ENCODE peak calls at places on chromosomes 4 and X, in six cellular contexts. Q is mesendoderm, H is mesenchymal stem cell, E is H1, G is IMR-90, M is neuronal stem cell. B is an unnamed sample. For H3K36me3, the result is how much of the 10 kb centered on the place peaks cover.

GRCh38 chr4:133969202-133969873 is 232.3 kb downstream of the PABPC4L start:
- DNase-seq in M (no peak), E (no peak), H (peak), Q (peak), G (peak), B (no peak)

GRCh38 chr4:77734928-77735327 is 84.2 kb downstream of the CNOT6L start:
- DNase-seq in Q (peak), G (peak), M (no peak), H (peak), E (no peak), B (peak)

GRCh38 chrX:68018248-68019203 is 414.8 kb downstream of the OPHN1 start:
- DNase-seq in Q (peak), M (peak), G (peak), H (peak), E (peak), B (peak)

GRCh38 chrX:43165343-43165920 is 387.5 kb upstream of the PPP1R2C start:
- DNase-seq in E (no peak), M (no peak), H (no peak), Q (no peak), G (no peak), B (no peak)

GRCh38 chr4:41448935-41449334 is 89.0 kb upstream of the LIMCH1 start:
- DNase-seq in Q (no peak), H (peak), E (no peak), M (no peak), G (no peak), B (peak)

GRCh38 chr4:113327513-113327912 is 278.1 kb downstream of the ANK2 start:
- DNase-seq in Q (no peak), M (no peak), E (no peak), H (peak), G (peak), B (peak)

GRCh38 chrX:19964017-19964710 is 26.7 kb downstream of the BCLAF3 start:
- DNase-seq in Q (no peak), H (no peak), M (no peak), G (no peak), E (no peak), B (no peak)

GRCh38 chr4:124433500-124433899 is 279.0 kb downstream of the ANKRD50 start:
- DNase-seq in H (peak), G (no peak), M (no peak), E (no peak), Q (no peak), B (no peak)

GRCh38 chr4:141913928-141914327 is 277.5 kb downstream of the IL15 start:
- DNase-seq in G (peak), E (no peak), M (no peak), Q (no peak), H (no peak), B (no peak)

GRCh38 chr4:145938618-145939177 is at the start of gene ZNF827:
- DNase-seq in H (peak), G (peak), M (peak), E (peak), Q (peak), B (peak)

GRCh38 chr4:105896461-105896939 is 1.2 kb downstream of the NPNT start:
- DNase-seq in M (no peak), E (no peak), G (no peak), Q (no peak), H (no peak), B (no peak)

GRCh38 chr4:20192754-20193521 is 58.8 kb upstream of the SLIT2 start:
- DNase-seq in M (no peak), E (no peak), H (no peak), G (peak), Q (no peak), B (no peak)

GRCh38 chrX:10280061-10280460 is 123.3 kb downstream of the CLCN4 start:
- DNase-seq in G (no peak), M (no peak), H (no peak), E (no peak), Q (no peak), B (no peak)

GRCh38 chr4:53654300-53654758 is 63.0 kb upstream of the LNX1 start:
- DNase-seq in G (peak), H (no peak), Q (no peak), M (no peak), E (no peak), B (no peak)

GRCh38 chr4:139900964-139901376 is 235.4 kb downstream of the MGST2 start:
- DNase-seq in G (peak), Q (peak), H (no peak), M (no peak), E (no peak), B (no peak)

GRCh38 chrX:20527458-20528099 is 260.9 kb upstream of the RPS6KA3 start:
- DNase-seq in M (no peak), H (peak), Q (no peak), G (peak), E (no peak), B (no peak)

GRCh38 chr4:92307156-92307555 is 3.4 kb downstream of the GRID2 start:
- DNase-seq in E (no peak), G (no peak), M (no peak), Q (no peak), H (no peak), B (no peak)

GRCh38 chr4:153341575-153342090 is 2.9 kb upstream of the MND1 start:
- DNase-seq in E (no peak), G (peak), H (peak), Q (peak), M (no peak), B (no peak)

GRCh38 chr4:726816-727215 is 21.2 kb downstream of the PCGF3 start:
- DNase-seq in E (no peak), Q (no peak), G (no peak), H (no peak), M (no peak), B (no peak)

GRCh38 chrX:153900806-153901752 is 3.4 kb upstream of the AVPR2 start:
- DNase-seq in M (no peak), E (no peak), G (peak), Q (peak), H (peak), B (peak)

GRCh38 chr4:148649669-148650331 is 207.6 kb upstream of the NR3C2 start:
- DNase-seq in H (no peak), Q (peak), M (no peak), E (no peak), G (peak), B (peak)

GRCh38 chrX:47807548-47807947 is 29.2 kb upstream of the ZNF81 start:
- DNase-seq in G (no peak), Q (peak), H (no peak), M (no peak), E (peak), B (no peak)

GRCh38 chr4:150173854-150174398 is 95.7 kb downstream of the DCLK2 start:
- DNase-seq in H (no peak), E (no peak), Q (no peak), G (no peak), M (no peak), B (no peak)

GRCh38 chr4:132614682-132615081 is 534.4 kb upstream of the PCDH10 start:
- DNase-seq in E (no peak), M (no peak), H (peak), Q (no peak), G (peak), B (no peak)

GRCh38 chrX:47158131-47158530 is 13.1 kb downstream of the RBM10 start:
- DNase-seq in M (no peak), E (peak), G (no peak), Q (no peak), H (no peak), B (no peak)

GRCh38 chr4:38004062-38004461 is 43.9 kb downstream of the PTTG2 start:
- DNase-seq in G (peak), Q (peak), E (no peak), M (no peak), H (peak), B (no peak)

GRCh38 chr4:23889814-23890269 is at the start of gene PPARGC1A:
- DNase-seq in E (no peak), Q (peak), H (peak), M (peak), G (peak), B (no peak)

GRCh38 chr4:103099691-103100392 is at the start of gene BDH2:
- DNase-seq in Q (peak), E (no peak), H (peak), M (peak), G (peak), B (peak)

GRCh38 chr4:147515220-147515936 is 34.5 kb downstream of the EDNRA start:
- DNase-seq in H (no peak), G (no peak), Q (no peak), E (no peak), M (no peak), B (no peak)

GRCh38 chrX:119636419-119636818 is 30.2 kb upstream of the NKRF start:
- DNase-seq in H (no peak), M (no peak), E (no peak), Q (no peak), G (no peak), B (no peak)

GRCh38 chr4:176587920-176588319 is 204.8 kb downstream of the VEGFC start:
- DNase-seq in M (no peak), E (no peak), H (peak), G (peak), Q (no peak), B (no peak)

GRCh38 chr4:7343950-7344349 is 90.8 kb downstream of the PSAPL1 start:
- DNase-seq in G (no peak), E (no peak), M (no peak), Q (no peak), H (no peak), B (no peak)

GRCh38 chrX:135632353-135632752 is 81.1 kb upstream of the CT45A1 start:
- DNase-seq in M (no peak), G (no peak), E (no peak), Q (no peak), H (no peak), B (peak)

GRCh38 chrX:25006586-25007058 is 9.1 kb downstream of the ARX start:
- DNase-seq in Q (no peak), E (no peak), M (no peak), H (no peak), G (no peak), B (no peak)

DNA sequence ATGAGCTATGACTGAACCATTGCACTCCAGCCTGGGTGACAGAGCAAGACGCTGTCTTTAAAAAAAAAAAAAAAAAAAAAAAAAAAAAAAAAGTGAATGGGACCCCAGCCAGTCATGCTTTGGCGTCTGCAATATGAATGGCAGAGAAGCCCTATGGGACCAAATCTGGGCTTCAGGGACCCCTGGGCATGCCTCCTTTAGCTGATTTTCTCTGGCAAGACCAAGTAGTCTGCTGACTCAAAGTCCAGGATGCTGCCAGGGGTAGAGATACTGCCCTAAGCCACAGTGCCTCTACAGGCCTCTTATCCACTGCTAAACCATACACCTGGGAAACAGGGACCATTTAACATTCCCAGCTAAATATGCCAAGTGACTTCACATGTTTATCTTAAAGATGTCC is 6.0 kb downstream of the RPS4X start:
- DNase-seq in G (no peak), M (no peak), E (no peak), H (no peak), Q (no peak), B (no peak)
- H3K36me3 ChIP-seq in G (half or more), M (under half), E (under half), H (under half), Q (under half), B (half or more)

GRCh38 chr4:4225915-4226605 is 669 bp downstream of the OTOP1 start:
- DNase-seq in E (peak), Q (no peak), M (no peak), G (peak), H (peak), B (no peak)

GRCh38 chr4:4228356-4228668 is 1.6 kb upstream of the OTOP1 start:
- DNase-seq in H (no peak), M (no peak), E (no peak), Q (no peak), G (no peak), B (no peak)

GRCh38 chr4:4233610-4234009 is 6.9 kb upstream of the OTOP1 start:
- DNase-seq in Q (no peak), M (no peak), E (no peak), H (no peak), G (no peak), B (no peak)

GRCh38 chr4:4226606-4227438 is at the start of gene OTOP1:
- DNase-seq in H (no peak), G (no peak), E (no peak), M (no peak), Q (no peak), B (no peak)

GRCh38 chr4:4227510-4228355 is 1.0 kb upstream of the OTOP1 start:
- DNase-seq in E (peak), H (no peak), Q (no peak), M (no peak), G (no peak), B (no peak)
- H3K4me3 ChIP-seq in E (peak), H (no peak), Q (no peak), M (no peak), G (no peak), B (no peak)

DNA sequence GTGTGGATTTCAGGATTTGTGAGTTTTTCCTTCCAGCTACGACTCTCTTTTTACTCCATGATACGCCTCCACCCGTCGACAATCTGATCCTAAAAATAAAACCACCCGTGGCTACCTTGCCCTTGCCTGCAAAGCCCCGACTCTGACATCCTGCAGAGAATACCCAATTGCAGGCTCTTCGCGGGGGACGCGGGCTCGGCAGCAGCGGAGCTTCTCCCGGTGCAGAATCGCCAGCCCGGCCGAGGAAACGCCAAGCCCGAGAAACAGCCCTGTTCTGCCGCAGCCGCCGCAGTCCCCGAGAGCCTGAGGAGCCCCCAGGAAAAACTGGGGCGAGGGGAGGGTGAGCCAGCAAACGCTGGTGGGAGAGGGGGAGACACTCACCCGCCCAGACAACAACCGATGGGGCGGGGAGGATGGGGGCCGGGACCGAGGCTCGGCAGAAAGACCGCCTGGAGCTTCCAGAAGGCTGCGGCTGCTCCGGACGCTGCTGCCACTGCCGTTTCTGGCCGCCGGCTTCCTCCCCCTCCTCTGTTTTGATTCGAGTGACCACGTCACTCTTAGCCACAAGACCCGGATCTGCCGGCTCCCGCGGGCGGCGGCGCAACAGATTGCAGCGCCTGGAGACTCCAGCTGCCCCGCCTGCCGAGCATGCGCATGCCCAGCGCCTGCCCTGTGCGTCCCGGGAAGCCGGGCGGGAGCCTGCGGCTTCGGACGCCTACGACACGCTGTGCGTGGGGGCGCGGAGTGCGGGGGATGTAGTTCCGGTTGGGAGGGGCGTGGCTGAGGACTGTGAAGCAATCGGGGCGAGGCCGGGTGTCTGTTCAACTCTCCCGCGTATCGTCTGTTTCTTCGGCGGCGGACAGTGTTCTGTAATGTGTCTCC is at the start of gene SMIM14:
- DNase-seq in M (peak), Q (peak), H (peak), E (peak), G (peak), B (peak)
- H3K4ac ChIP-seq in M (peak), Q (peak), H (peak), E (peak), G (peak), B (peak)

DNA sequence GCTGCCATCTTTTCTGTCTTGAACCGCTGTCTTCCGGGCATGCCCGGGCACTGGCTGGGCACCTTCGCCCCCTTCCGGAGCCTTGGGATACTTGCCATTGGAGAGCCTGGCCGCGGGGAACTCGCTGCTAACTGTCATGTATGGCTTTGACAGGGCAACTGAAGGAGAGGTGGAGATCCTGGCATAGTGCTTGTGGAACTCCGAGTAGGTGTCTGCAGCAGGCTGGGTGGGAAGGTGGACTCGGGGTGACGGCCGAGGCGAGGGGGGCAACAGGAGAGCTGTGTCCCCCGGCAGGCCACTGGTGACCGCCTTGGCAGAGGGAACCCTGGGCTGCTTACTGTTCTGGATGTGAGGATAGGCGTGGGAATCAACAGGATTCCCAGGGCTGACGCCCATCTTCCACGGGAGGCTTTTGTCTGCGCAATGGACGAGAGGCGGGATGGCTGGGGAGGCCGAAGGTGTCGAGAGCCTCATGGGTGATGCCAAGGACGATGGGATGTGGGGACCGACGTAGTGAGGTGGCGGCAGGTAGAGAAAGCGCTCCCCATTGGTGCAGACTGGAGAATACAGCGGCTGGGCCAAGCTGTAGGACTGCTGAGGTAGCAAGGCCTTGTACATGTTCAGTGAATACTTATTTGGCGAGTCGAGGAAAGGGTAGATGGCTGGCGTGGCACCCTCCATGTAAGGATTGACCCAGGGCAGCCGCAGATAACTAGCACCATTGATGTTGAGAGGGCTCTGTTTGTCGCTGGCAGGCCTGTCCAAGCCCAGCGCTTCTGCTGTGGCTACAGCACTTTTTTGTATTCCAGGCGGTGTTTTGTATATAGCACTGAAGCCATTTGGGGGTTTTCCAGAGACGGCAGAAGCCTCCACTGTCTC is 23.4 kb downstream of the BCOR start:
- DNase-seq in Q (no peak), M (no peak), H (no peak), E (no peak), G (no peak), B (no peak)
- H3K36me3 ChIP-seq in Q (under half), M (under half), H (half or more), E (under half), G (under half), B (under half)

DNA sequence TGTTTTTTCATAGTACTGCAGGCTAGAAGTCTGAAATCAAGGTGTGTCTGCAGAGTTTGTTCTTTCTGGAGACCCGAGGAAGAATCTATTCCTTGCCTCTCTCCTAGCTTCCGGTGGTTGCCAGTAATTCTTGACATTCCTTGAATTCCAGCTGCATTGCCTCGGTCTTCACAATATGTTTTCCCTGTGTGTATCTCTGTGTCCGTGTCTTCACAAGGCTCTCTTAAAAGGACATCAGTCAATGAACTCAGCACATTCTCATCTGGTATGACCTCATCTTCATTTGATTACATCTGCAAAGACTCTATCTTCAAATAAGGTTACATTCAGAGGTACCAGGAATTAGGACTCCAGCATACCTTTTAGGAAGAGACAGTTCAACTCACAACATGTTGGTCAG is 163.4 kb downstream of the BANK1 start:
- DNase-seq in E (no peak), H (peak), G (peak), Q (peak), M (peak), B (peak)
- H3K4me3 ChIP-seq in E (no peak), H (no peak), G (no peak), Q (no peak), M (no peak), B (no peak)

GRCh38 chrX:85243761-85244410 is at the start of the genes SATL1 and ZNF711:
- DNase-seq in G (peak), M (peak), H (peak), Q (peak), E (peak), B (no peak)
- H3K4ac ChIP-seq in G (no peak), M (no peak), H (peak), Q (no peak), E (no peak), B (peak)

GRCh38 chr4:122928930-122929329 is 6.5 kb upstream of the NUDT6 start:
- DNase-seq in Q (no peak), H (no peak), M (no peak), G (no peak), E (no peak), B (no peak)

GRCh38 chr4:122932763-122933162 is 10.4 kb upstream of the NUDT6 start:
- DNase-seq in H (no peak), M (no peak), G (no peak), E (no peak), Q (no peak), B (no peak)

DNA sequence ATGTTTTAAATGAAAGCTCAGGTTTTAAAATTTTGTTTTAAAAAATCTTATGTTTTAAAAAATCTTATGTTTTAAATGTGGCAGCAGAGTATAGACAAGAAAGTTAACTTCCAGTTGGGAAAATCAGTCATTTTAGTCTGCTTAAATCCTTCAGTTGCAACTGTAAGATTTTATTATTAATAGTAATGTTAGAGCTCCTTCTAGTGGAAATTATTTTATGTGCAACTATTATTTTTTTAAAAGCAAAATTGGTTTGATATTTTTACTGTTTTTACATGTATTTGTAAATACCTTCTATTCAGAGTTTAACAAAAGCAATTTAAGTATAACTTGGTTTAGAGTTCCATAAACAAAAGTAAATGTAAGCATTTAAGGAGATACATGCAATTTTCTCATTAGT is 8.5 kb upstream of the NUDT6 start:
- DNase-seq in M (no peak), Q (no peak), H (peak), G (peak), E (no peak), B (peak)
- H3K36me3 ChIP-seq in M (under half), Q (under half), H (under half), G (under half), E (under half), B (under half)

B was measured in trophoblast cell.